ENCODE peak calls at places on chromosomes 3 and 15, in seven cellular contexts. B is MM.1S; Y is ACHN; H is NCI-H69; U is stimulated activated naive CD4-positive, alpha-beta T cell; P is C1 segment of cervical spinal cord; W is upper lobe of right lung. X is an unnamed sample.

GRCh38 chr3:128736598-128736997 is 10.6 kb downstream of the RAB7A start:
- DNase-seq in B (no peak), Y (no peak), H (no peak), U (no peak), P (no peak), W (no peak), X (no peak)

GRCh38 chr15:41797194-41797593 is 22.9 kb downstream of the MAPKBP1 start:
- DNase-seq in B (no peak), Y (no peak), H (no peak), U (no peak), P (no peak), W (no peak), X (no peak)

GRCh38 chr15:64017082-64017588 is 29.1 kb downstream of the DAPK2 start:
- DNase-seq in B (no peak), Y (peak; percentile 30), H (peak; percentile 32), U (no peak), P (no peak), W (no peak), X (no peak)

GRCh38 chr15:77456746-77457618 is 36.3 kb downstream of the HMG20A start:
- DNase-seq in B (no peak), Y (no peak), H (peak; percentile 37), U (no peak), P (no peak), W (no peak), X (no peak)

GRCh38 chr15:80492409-80492808 is 88.2 kb downstream of the ARNT2 start:
- DNase-seq in B (no peak), Y (no peak), H (no peak), U (no peak), P (no peak), W (no peak), X (no peak)

GRCh38 chr3:98982336-98982735 is 80.8 kb upstream of the DCBLD2 start:
- DNase-seq in B (no peak), Y (peak; percentile 53), H (no peak), U (no peak), P (no peak), W (no peak), X (no peak)

GRCh38 chr15:36778516-36778915 is 199.1 kb downstream of the CDIN1 start:
- DNase-seq in B (no peak), Y (no peak), H (no peak), U (no peak), P (no peak), W (no peak), X (no peak)

GRCh38 chr15:32861741-32862140 is 143.9 kb downstream of the GREM1 start:
- DNase-seq in B (peak; percentile 87), Y (no peak), H (peak; percentile 43), U (no peak), P (no peak), W (peak; percentile 71), X (no peak)

GRCh38 chr15:90000175-90000923 is 775 bp upstream of the ZNF710 start:
- DNase-seq in B (no peak), Y (no peak), H (peak; percentile 67), U (no peak), P (peak; percentile 35), W (peak; percentile 81), X (no peak)

GRCh38 chr3:63855333-63855940 is 8.2 kb downstream of the THOC7 start:
- DNase-seq in B (no peak), Y (no peak), H (peak; percentile 47), U (no peak), P (no peak), W (no peak), X (no peak)

GRCh38 chr3:118833075-118833474 is 201.6 kb downstream of the IGSF11 start:
- DNase-seq in B (no peak), Y (no peak), H (no peak), U (no peak), P (no peak), W (no peak), X (no peak)

GRCh38 chr3:32825601-32826375 is 8.0 kb downstream of the TRIM71 start:
- DNase-seq in B (no peak), Y (no peak), H (no peak), U (no peak), P (no peak), W (no peak), X (no peak)

GRCh38 chr3:72288955-72289707 is 504.2 kb upstream of the PROK2 start:
- DNase-seq in B (no peak), Y (peak; percentile 59), H (peak; percentile 52), U (no peak), P (peak; percentile 80), W (peak; percentile 77), X (no peak)

GRCh38 chr15:59371458-59372351 is 966 bp downstream of the MYO1E start:
- DNase-seq in B (no peak), Y (peak; percentile 32), H (peak; percentile 87), U (no peak), P (peak; percentile 69), W (peak; percentile 76), X (no peak)

GRCh38 chr3:156739976-156740375 is 65.6 kb downstream of the TIPARP start:
- DNase-seq in B (no peak), Y (no peak), H (no peak), U (no peak), P (no peak), W (no peak), X (no peak)

GRCh38 chr15:92992712-92993111 is 92.6 kb downstream of the CHD2 start:
- DNase-seq in B (no peak), Y (no peak), H (no peak), U (no peak), P (no peak), W (no peak), X (no peak)

GRCh38 chr15:60774829-60775228 is 295.9 kb upstream of the ICE2 start:
- DNase-seq in B (no peak), Y (no peak), H (no peak), U (no peak), P (no peak), W (no peak), X (no peak)

GRCh38 chr15:69782809-69783208 is 314.9 kb downstream of the TLE3 start:
- DNase-seq in B (no peak), Y (no peak), H (peak; percentile 76), U (peak; percentile 24), P (no peak), W (no peak), X (peak; percentile 57)

GRCh38 chr3:139128803-139129202 is 84.1 kb upstream of the PRR23C start:
- DNase-seq in B (no peak), Y (no peak), H (no peak), U (no peak), P (no peak), W (no peak), X (no peak)

GRCh38 chr3:53525765-53526761 is 31.7 kb downstream of the CACNA1D start:
- DNase-seq in B (no peak), Y (no peak), H (no peak), U (no peak), P (no peak), W (no peak), X (no peak)

GRCh38 chr15:50146661-50147060 is 27.6 kb upstream of the ATP8B4 start:
- DNase-seq in B (no peak), Y (no peak), H (no peak), U (no peak), P (no peak), W (no peak), X (no peak)

GRCh38 chr3:106401666-106402319 is 533.0 kb upstream of the CBLB start:
- DNase-seq in B (no peak), Y (no peak), H (peak; percentile 60), U (no peak), P (no peak), W (no peak), X (no peak)

GRCh38 chr3:45946875-45947274 is 3.6 kb downstream of the CXCR6 start:
- DNase-seq in B (no peak), Y (no peak), H (no peak), U (no peak), P (no peak), W (no peak), X (no peak)

GRCh38 chr3:72265250-72265649 is 480.3 kb upstream of the PROK2 start:
- DNase-seq in B (no peak), Y (peak; percentile 26), H (peak; percentile 43), U (no peak), P (no peak), W (no peak), X (no peak)

GRCh38 chr15:50114381-50114780 is 4.7 kb downstream of the ATP8B4 start:
- DNase-seq in B (no peak), Y (no peak), H (no peak), U (no peak), P (no peak), W (peak; percentile 68), X (no peak)

GRCh38 chr15:77455696-77456293 is 35.1 kb downstream of the HMG20A start:
- DNase-seq in B (no peak), Y (no peak), H (no peak), U (no peak), P (no peak), W (no peak), X (no peak)

GRCh38 chr3:12993623-12994356 is 79.4 kb downstream of the IQSEC1 start:
- DNase-seq in B (no peak), Y (peak; percentile 20), H (peak; percentile 24), U (no peak), P (no peak), W (peak; percentile 76), X (no peak)

GRCh38 chr3:128749035-128749434 is 23.1 kb downstream of the RAB7A start:
- DNase-seq in B (no peak), Y (no peak), H (no peak), U (no peak), P (no peak), W (no peak), X (no peak)

GRCh38 chr15:40354408-40355171 is 3.4 kb upstream of the DISP2 start:
- DNase-seq in B (no peak), Y (peak; percentile 44), H (peak; percentile 97), U (no peak), P (no peak), W (no peak), X (no peak)

GRCh38 chr15:54707805-54708752 is 488.7 kb downstream of the RSL24D1 start:
- DNase-seq in B (no peak), Y (no peak), H (no peak), U (no peak), P (no peak), W (peak; percentile 48), X (no peak)

GRCh38 chr3:157135671-157136396 is 24.1 kb downstream of the CCNL1 start:
- DNase-seq in B (peak; percentile 24), Y (peak; percentile 71), H (peak; percentile 43), U (no peak), P (peak; percentile 31), W (no peak), X (no peak)

GRCh38 chr3:131222599-131222998 is 159.0 kb upstream of the NUDT16 start:
- DNase-seq in B (no peak), Y (no peak), H (no peak), U (no peak), P (no peak), W (no peak), X (no peak)

GRCh38 chr3:83034806-83035703 is 1273.6 kb upstream of the GBE1 start:
- DNase-seq in B (no peak), Y (no peak), H (no peak), U (no peak), P (no peak), W (peak; percentile 48), X (no peak)

GRCh38 chr3:52480768-52481715 is 14.1 kb upstream of the STAB1 start:
- DNase-seq in B (no peak), Y (no peak), H (no peak), U (no peak), P (no peak), W (peak; percentile 52), X (no peak)

GRCh38 chr15:99565031-99565280 is 828 bp upstream of the MEF2A start:
- DNase-seq in B (peak; percentile 74), Y (no peak), H (no peak), U (no peak), P (no peak), W (no peak), X (no peak)

GRCh38 chr3:45489730-45490309 is 101.4 kb downstream of the LARS2 start:
- DNase-seq in B (no peak), Y (no peak), H (no peak), U (no peak), P (no peak), W (no peak), X (no peak)

GRCh38 chr3:124845406-124845805 is 41.8 kb downstream of the ITGB5 start:
- DNase-seq in B (no peak), Y (peak; percentile 49), H (no peak), U (no peak), P (no peak), W (no peak), X (no peak)

GRCh38 chr15:86021281-86022264 is 58.1 kb upstream of the AGBL1 start:
- DNase-seq in B (no peak), Y (peak; percentile 45), H (no peak), U (no peak), P (no peak), W (no peak), X (no peak)

X was measured in T-cell.